ENCODE peak calls at places on chromosome 16, in eight cellular contexts. G is left cardiac atrium; M is AG04449; S is iris pigment epithelial cell; K is mucosa of descending colon; I is putamen; Y is Jurkat, Clone E6-1; D is A549. Q is an unnamed sample.

GRCh38 chr16:53922805-53923645 is 219.1 kb downstream of the FTO start:
- DNase-seq in Y (no peak), M (no peak), D (no peak), I (no peak), K (no peak), S (no peak), G (no peak), Q (no peak)

GRCh38 chr16:3938843-3939624 is 58.5 kb upstream of the CREBBP start:
- DNase-seq in K (peak; percentile 56), I (no peak), Y (peak; percentile 20), G (peak; percentile 65), D (peak; percentile 86), M (peak; percentile 59), S (peak; percentile 91), Q (peak; percentile 42)

GRCh38 chr16:57682809-57683318 is 11.7 kb upstream of the DRC7 start:
- DNase-seq in S (no peak), G (no peak), I (no peak), D (no peak), Y (no peak), K (no peak), M (no peak), Q (no peak)

GRCh38 chr16:73193464-73193863 is 145.5 kb upstream of the ZFHX3 start:
- DNase-seq in K (no peak), M (no peak), S (no peak), I (no peak), Y (no peak), G (no peak), D (no peak), Q (no peak)

GRCh38 chr16:30121741-30122620 is 1.0 kb downstream of the MAPK3 start:
- DNase-seq in Y (no peak), M (no peak), K (peak; percentile 75), G (peak; percentile 87), D (no peak), I (no peak), S (peak; percentile 6), Q (no peak)

GRCh38 chr16:87837627-87838289 is 31.5 kb downstream of the SLC7A5 start:
- DNase-seq in Y (no peak), I (no peak), M (no peak), G (no peak), S (no peak), K (no peak), D (no peak), Q (no peak)

GRCh38 chr16:27269300-27270150 is 953 bp upstream of the NSMCE1 start:
- DNase-seq in M (no peak), G (no peak), S (no peak), D (no peak), K (no peak), Y (no peak), I (no peak), Q (no peak)

GRCh38 chr16:29154676-29155121 is 169.8 kb downstream of the LAT start:
- DNase-seq in D (no peak), K (no peak), I (no peak), S (peak; percentile 50), Y (no peak), G (no peak), M (no peak), Q (no peak)

GRCh38 chr16:80045944-80046660 is 445.6 kb upstream of the MAF start:
- DNase-seq in D (no peak), S (no peak), Y (no peak), M (no peak), G (no peak), K (no peak), I (no peak), Q (no peak)

GRCh38 chr16:78689536-78689935 is 590.1 kb downstream of the WWOX start:
- DNase-seq in K (no peak), G (no peak), D (no peak), I (no peak), S (no peak), M (no peak), Y (no peak), Q (no peak)

GRCh38 chr16:89122322-89122831 is 28.7 kb downstream of the ACSF3 start:
- DNase-seq in D (no peak), K (peak; percentile 84), G (peak; percentile 17), S (no peak), Y (peak; percentile 76), M (no peak), I (peak; percentile 23), Q (no peak)

GRCh38 chr16:19997734-19998133 is 76.0 kb downstream of the GPR139 start:
- DNase-seq in Y (no peak), M (no peak), I (no peak), S (no peak), K (no peak), D (no peak), G (no peak), Q (no peak)

GRCh38 chr16:82888616-82889015 is 261.8 kb downstream of the CDH13 start:
- DNase-seq in G (no peak), S (peak; percentile 98), K (no peak), M (peak; percentile 65), D (no peak), Y (no peak), I (no peak), Q (no peak)

GRCh38 chr16:87382023-87382785 is 1.4 kb downstream of the FBXO31 start:
- DNase-seq in D (no peak), S (peak; percentile 35), G (no peak), I (no peak), K (no peak), Y (no peak), M (no peak), Q (no peak)

GRCh38 chr16:73214825-73215481 is 167.0 kb upstream of the ZFHX3 start:
- DNase-seq in I (no peak), K (no peak), S (peak; percentile 75), M (peak; percentile 98), D (no peak), G (no peak), Y (no peak), Q (no peak)

GRCh38 chr16:49474741-49475140 is 101.1 kb downstream of the C16orf78 start:
- DNase-seq in D (no peak), G (peak; percentile 13), Y (no peak), I (no peak), K (no peak), M (no peak), S (no peak), Q (no peak)

GRCh38 chr16:9934723-9935508 is 247.3 kb downstream of the GRIN2A start:
- DNase-seq in Y (no peak), K (no peak), S (no peak), G (peak; percentile 53), I (no peak), D (no peak), M (no peak), Q (no peak)

GRCh38 chr16:11073407-11073806 is 129.0 kb downstream of the CLEC16A start:
- DNase-seq in S (no peak), M (no peak), Y (no peak), G (no peak), K (no peak), D (no peak), I (no peak), Q (no peak)

GRCh38 chr16:79915264-79916160 is 315.0 kb upstream of the MAF start:
- DNase-seq in K (no peak), Y (no peak), I (no peak), M (no peak), S (no peak), G (no peak), D (no peak), Q (no peak)